ENCODE peak calls at places on chromosomes 12 and 14, in five cellular contexts. V, J, F, G and W are unnamed samples.

GRCh38 chr12:57242329-57242690 is 8.7 kb downstream of the STAC3 start:
- DNase-seq in V (no peak), G (no peak), J (no peak), F (peak), W (peak)

GRCh38 chr12:7512528-7512927 is 9.0 kb upstream of the CD163 start:
- DNase-seq in J (peak), G (no peak), F (no peak), V (no peak), W (no peak)

GRCh38 chr12:6315704-6316597 is 5.5 kb downstream of the PLEKHG6 start:
- DNase-seq in F (no peak), G (no peak), J (no peak), V (no peak), W (no peak)

GRCh38 chr14:80941241-80942157 is at the start of gene CEP128:
- DNase-seq in F (peak), J (peak), G (peak), V (peak), W (peak)

GRCh38 chr14:45610303-45610702 is 357.3 kb upstream of the MIS18BP1 start:
- DNase-seq in J (no peak), V (no peak), G (no peak), F (no peak), W (no peak)

GRCh38 chr12:131103614-131104463 is 150.1 kb downstream of the ADGRD1 start:
- DNase-seq in F (peak), G (peak), V (no peak), J (peak), W (no peak)

GRCh38 chr14:30614155-30614554 is 8.0 kb upstream of the SCFD1 start:
- DNase-seq in V (no peak), G (no peak), J (no peak), F (no peak), W (no peak)

GRCh38 chr12:95096378-95096777 is 23.0 kb upstream of the NR2C1 start:
- DNase-seq in G (no peak), J (no peak), F (no peak), V (no peak), W (no peak)

GRCh38 chr14:33508663-33509062 is 442.2 kb downstream of the EGLN3 start:
- DNase-seq in F (no peak), V (no peak), G (no peak), J (no peak), W (no peak)

GRCh38 chr14:105931808-105932483 is 405.6 kb downstream of the TMEM121 start:
- DNase-seq in G (peak), V (no peak), F (no peak), J (no peak), W (no peak)

DNA sequence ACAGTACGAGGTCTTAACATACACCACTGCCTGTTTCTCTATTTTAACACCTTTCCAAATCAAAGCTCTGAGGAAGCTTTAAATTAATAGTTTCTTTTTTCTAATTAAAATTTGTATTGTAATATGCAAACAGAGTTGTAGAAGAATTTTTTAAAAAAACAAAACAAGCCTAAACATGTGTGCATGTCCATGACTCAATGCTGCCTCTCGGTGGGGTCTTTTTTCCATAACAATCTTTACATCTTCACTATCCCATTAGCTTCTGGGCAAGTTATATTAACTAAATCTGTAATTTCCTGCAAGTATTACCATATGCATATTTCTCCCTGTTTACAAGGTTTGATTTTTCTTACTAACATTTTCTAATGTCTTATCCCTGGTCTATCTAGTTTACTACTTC is 143.9 kb upstream of the NAV3 start:
- DNase-seq in J (no peak), G (no peak), F (no peak), V (no peak), W (no peak)
- H3K27ac ChIP-seq in J (no peak), G (no peak), F (no peak), V (no peak), W (no peak)

DNA sequence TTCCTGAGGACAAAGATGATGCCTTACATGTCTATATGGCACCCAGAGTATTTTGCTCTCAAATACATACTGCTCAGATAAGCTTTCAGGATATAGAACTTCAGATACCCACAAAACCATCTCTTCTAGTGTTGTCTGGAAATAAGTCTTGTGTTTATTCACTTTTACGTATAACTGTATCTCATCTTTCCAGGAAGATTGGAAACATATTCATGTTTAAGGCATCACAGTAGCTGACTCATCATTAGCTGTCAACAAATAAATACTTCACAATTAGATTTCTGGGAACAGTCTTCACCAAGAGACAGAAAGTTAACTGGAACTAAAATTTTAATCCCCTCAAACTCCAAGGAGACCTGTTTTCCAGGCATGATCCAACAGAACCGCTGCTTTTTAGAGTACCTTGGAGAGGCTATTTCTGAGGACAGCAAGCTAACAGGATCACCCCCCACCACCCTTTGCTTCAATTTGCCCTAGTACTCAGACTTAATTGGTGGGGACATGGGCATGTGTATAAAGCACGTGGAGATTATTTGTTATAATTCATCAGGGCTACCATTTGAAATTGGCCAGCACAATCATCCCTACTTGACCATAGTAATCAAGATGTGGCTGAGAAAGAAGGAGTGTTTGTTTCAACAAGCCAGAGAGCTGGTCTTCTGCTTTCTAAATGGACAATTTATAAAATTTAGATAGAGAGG is 129.3 kb upstream of the HIF1A start:
- DNase-seq in G (no peak), V (no peak), J (no peak), F (no peak), W (no peak)
- H3K4me3 ChIP-seq in G (no peak), V (no peak), J (no peak), F (no peak), W (no peak)

GRCh38 chr12:54950071-54950727 is 34.4 kb downstream of the TESPA1 start:
- DNase-seq in F (no peak), J (no peak), G (no peak), V (no peak), W (no peak)

GRCh38 chr12:54948171-54948570 is 36.4 kb downstream of the TESPA1 start:
- DNase-seq in G (no peak), F (no peak), J (no peak), V (no peak), W (no peak)

GRCh38 chr12:54954228-54954627 is 30.3 kb downstream of the TESPA1 start:
- DNase-seq in G (no peak), J (no peak), V (no peak), F (no peak), W (no peak)

GRCh38 chr12:54945082-54945481 is 39.5 kb downstream of the TESPA1 start:
- DNase-seq in V (no peak), F (no peak), G (no peak), J (no peak), W (no peak)

DNA sequence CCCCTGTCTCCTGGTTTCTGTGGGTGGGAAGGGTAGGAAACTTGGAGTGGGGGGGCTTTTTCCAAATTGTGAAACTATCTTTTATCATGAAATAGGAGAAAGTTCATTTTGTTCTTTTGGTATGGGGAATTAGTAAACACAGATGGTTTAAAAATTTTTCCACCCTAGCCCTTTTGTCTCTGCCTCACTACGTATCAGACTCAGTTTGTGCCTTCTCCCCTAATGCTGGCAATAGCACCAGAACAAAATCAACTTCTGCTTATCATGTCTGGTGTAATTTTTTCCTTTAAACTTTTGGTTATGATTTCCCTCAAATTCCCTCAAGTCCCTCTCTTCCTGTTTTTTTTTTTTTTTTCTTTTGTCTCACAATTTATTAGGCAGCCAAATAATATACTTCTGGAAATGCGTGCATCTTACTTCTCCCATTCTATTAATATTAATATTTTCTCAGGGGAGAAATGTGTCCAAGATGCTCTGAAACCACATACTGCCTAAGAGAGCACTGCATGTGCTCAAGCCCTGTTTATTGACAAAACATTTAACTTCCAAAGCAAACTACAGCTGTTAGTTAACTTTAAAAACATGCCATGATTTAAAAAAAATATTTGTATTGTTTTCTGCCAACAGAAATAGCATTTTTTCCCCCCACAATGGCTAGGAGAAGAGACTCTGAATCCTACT is 35.4 kb downstream of the TESPA1 start:
- DNase-seq in F (no peak), G (no peak), J (no peak), V (no peak), W (no peak)
- H3K27ac ChIP-seq in F (peak), G (no peak), J (no peak), V (no peak), W (no peak)

GRCh38 chr12:32895688-32896437 is 714 bp downstream of the PKP2 start:
- DNase-seq in F (no peak), J (no peak), V (no peak), G (no peak), W (no peak)
- H3K4me3 ChIP-seq in F (peak), J (peak), V (no peak), G (peak), W (peak)

GRCh38 chr12:69529021-69529420 is 56.2 kb upstream of the CCT2 start:
- DNase-seq in G (no peak), J (no peak), V (no peak), F (no peak), W (no peak)
- H3K27ac ChIP-seq in G (no peak), J (peak), V (no peak), F (no peak), W (peak)

GRCh38 chr14:36662258-36662542 is 540 bp downstream of the PAX9 start:
- DNase-seq in V (no peak), G (no peak), J (no peak), F (no peak), W (no peak)
- H3K4me3 ChIP-seq in V (no peak), G (peak), J (peak), F (no peak), W (peak)

DNA sequence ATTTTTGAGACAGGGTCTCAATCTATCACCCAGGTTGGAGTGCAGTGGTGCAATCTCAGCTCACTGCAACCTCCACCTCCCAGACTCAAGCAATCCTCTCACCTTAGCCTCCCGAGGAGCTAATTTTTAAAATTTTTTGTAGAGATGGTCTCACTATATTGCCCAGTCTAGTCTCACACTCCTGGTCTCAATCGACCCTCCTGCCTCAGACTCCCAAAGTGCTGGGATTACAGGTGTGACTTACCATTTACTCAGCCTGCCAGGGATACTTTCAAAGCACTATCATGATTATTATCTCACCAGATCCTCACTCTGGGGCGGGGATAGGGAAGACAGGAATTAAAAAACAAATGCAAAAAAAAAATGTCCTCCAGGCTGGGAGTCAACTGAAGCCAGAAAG is 74.1 kb downstream of the IRF2BPL start:
- DNase-seq in F (no peak), V (no peak), J (no peak), G (no peak), W (no peak)
- H3K27ac ChIP-seq in F (no peak), V (peak), J (peak), G (peak), W (peak)

GRCh38 chr14:96424104-96424989 is 32.4 kb downstream of the AK7 start:
- DNase-seq in V (peak), G (no peak), F (no peak), J (peak), W (no peak)
- H3K4me3 ChIP-seq in V (peak), G (peak), F (peak), J (peak), W (peak)

GRCh38 chr14:77076118-77076631 is 21.9 kb upstream of the CIPC start:
- DNase-seq in V (no peak), J (peak), G (peak), F (no peak), W (no peak)
- H3K27ac ChIP-seq in V (no peak), J (peak), G (peak), F (peak), W (peak)

GRCh38 chr12:110699591-110700445 is 10.9 kb upstream of the HVCN1 start:
- DNase-seq in F (no peak), J (no peak), G (no peak), V (no peak), W (no peak)

GRCh38 chr12:110696283-110696682 is 7.4 kb upstream of the HVCN1 start:
- DNase-seq in G (no peak), J (no peak), F (no peak), V (no peak), W (no peak)

GRCh38 chr12:110702081-110702480 is 13.2 kb upstream of the HVCN1 start:
- DNase-seq in J (no peak), F (no peak), G (no peak), V (no peak), W (no peak)

GRCh38 chr12:110694330-110694891 is 5.5 kb upstream of the HVCN1 start:
- DNase-seq in G (no peak), V (no peak), F (no peak), J (peak), W (no peak)

GRCh38 chr12:110698171-110698902 is 9.4 kb upstream of the HVCN1 start:
- DNase-seq in J (peak), F (no peak), G (peak), V (peak), W (no peak)
- H3K4me3 ChIP-seq in J (peak), F (no peak), G (no peak), V (no peak), W (no peak)